ENCODE peak calls at places on chromosome 2, in nine cellular contexts. One of them, this sample, is unnamed.

GRCh38 chr2:15354596-15355359 is 206.4 kb downstream of the NBAS start:
- DNase-seq in GM23338: no peak
- DNase-seq in left lung: no peak
- DNase-seq in choroid plexus epithelial cell: peak; percentile 7
- DNase-seq in body of pancreas: no peak
- DNase-seq in spleen: no peak
- DNase-seq in fibroblast of mammary gland: peak; percentile 7
- DNase-seq in hepatocyte: no peak
- DNase-seq in tibial artery: no peak
- DNase-seq in this sample: no peak

GRCh38 chr2:213232649-213233437 is 51.4 kb upstream of the SPAG16 start:
- DNase-seq in GM23338: peak; percentile 41
- DNase-seq in left lung: no peak
- DNase-seq in choroid plexus epithelial cell: peak; percentile 96
- DNase-seq in body of pancreas: no peak
- DNase-seq in spleen: peak; percentile 78
- DNase-seq in fibroblast of mammary gland: no peak
- DNase-seq in hepatocyte: no peak
- DNase-seq in tibial artery: no peak
- DNase-seq in this sample: peak; percentile 99

GRCh38 chr2:212686285-212686895 is 147.8 kb upstream of the ERBB4 start:
- DNase-seq in GM23338: peak; percentile 73
- DNase-seq in left lung: no peak
- DNase-seq in choroid plexus epithelial cell: peak; percentile 84
- DNase-seq in body of pancreas: peak; percentile 67
- DNase-seq in spleen: no peak
- DNase-seq in fibroblast of mammary gland: peak; percentile 73
- DNase-seq in hepatocyte: peak; percentile 78
- DNase-seq in tibial artery: no peak
- DNase-seq in this sample: peak; percentile 82

GRCh38 chr2:100902833-100903405 is 83.0 kb downstream of the NPAS2 start:
- DNase-seq in GM23338: no peak
- DNase-seq in left lung: no peak
- DNase-seq in choroid plexus epithelial cell: peak; percentile 94
- DNase-seq in body of pancreas: no peak
- DNase-seq in spleen: no peak
- DNase-seq in fibroblast of mammary gland: peak; percentile 98
- DNase-seq in hepatocyte: peak; percentile 54
- DNase-seq in tibial artery: no peak
- DNase-seq in this sample: no peak

GRCh38 chr2:44740678-44741077 is 200.8 kb upstream of the SIX3 start:
- DNase-seq in GM23338: no peak
- DNase-seq in left lung: no peak
- DNase-seq in choroid plexus epithelial cell: peak; percentile 3
- DNase-seq in body of pancreas: no peak
- DNase-seq in spleen: no peak
- DNase-seq in fibroblast of mammary gland: peak; percentile 59
- DNase-seq in hepatocyte: no peak
- DNase-seq in tibial artery: no peak
- DNase-seq in this sample: no peak

GRCh38 chr2:65937379-65938160 is 497.4 kb upstream of the MEIS1 start:
- DNase-seq in GM23338: no peak
- DNase-seq in left lung: no peak
- DNase-seq in choroid plexus epithelial cell: no peak
- DNase-seq in body of pancreas: no peak
- DNase-seq in spleen: no peak
- DNase-seq in fibroblast of mammary gland: peak; percentile 44
- DNase-seq in hepatocyte: no peak
- DNase-seq in tibial artery: no peak
- DNase-seq in this sample: no peak

GRCh38 chr2:66389651-66390131 is 45.2 kb upstream of the MEIS1 start:
- DNase-seq in GM23338: no peak
- DNase-seq in left lung: no peak
- DNase-seq in choroid plexus epithelial cell: no peak
- DNase-seq in body of pancreas: no peak
- DNase-seq in spleen: no peak
- DNase-seq in fibroblast of mammary gland: peak; percentile 58
- DNase-seq in hepatocyte: peak; percentile 42
- DNase-seq in tibial artery: no peak
- DNase-seq in this sample: peak; percentile 3

GRCh38 chr2:162184362-162184761 is 32.3 kb upstream of the GCG start:
- DNase-seq in GM23338: no peak
- DNase-seq in left lung: no peak
- DNase-seq in choroid plexus epithelial cell: no peak
- DNase-seq in body of pancreas: no peak
- DNase-seq in spleen: no peak
- DNase-seq in fibroblast of mammary gland: no peak
- DNase-seq in hepatocyte: no peak
- DNase-seq in tibial artery: no peak
- DNase-seq in this sample: no peak

GRCh38 chr2:79861059-79861374 is 348.2 kb downstream of the CTNNA2 start:
- DNase-seq in GM23338: no peak
- DNase-seq in left lung: no peak
- DNase-seq in choroid plexus epithelial cell: no peak
- DNase-seq in body of pancreas: no peak
- DNase-seq in spleen: no peak
- DNase-seq in fibroblast of mammary gland: no peak
- DNase-seq in hepatocyte: no peak
- DNase-seq in tibial artery: no peak
- DNase-seq in this sample: no peak

GRCh38 chr2:79857888-79858287 is 345.0 kb downstream of the CTNNA2 start:
- DNase-seq in GM23338: no peak
- DNase-seq in left lung: peak; percentile 67
- DNase-seq in choroid plexus epithelial cell: no peak
- DNase-seq in body of pancreas: no peak
- DNase-seq in spleen: no peak
- DNase-seq in fibroblast of mammary gland: no peak
- DNase-seq in hepatocyte: no peak
- DNase-seq in tibial artery: no peak
- DNase-seq in this sample: no peak

GRCh38 chr2:79855264-79856006 is 342.6 kb downstream of the CTNNA2 start:
- DNase-seq in GM23338: peak; percentile 74
- DNase-seq in left lung: no peak
- DNase-seq in choroid plexus epithelial cell: peak; percentile 8
- DNase-seq in body of pancreas: peak; percentile 42
- DNase-seq in spleen: no peak
- DNase-seq in fibroblast of mammary gland: peak; percentile 7
- DNase-seq in hepatocyte: peak; percentile 48
- DNase-seq in tibial artery: no peak
- DNase-seq in this sample: no peak

GRCh38 chr2:79862756-79863155 is 349.9 kb downstream of the CTNNA2 start:
- DNase-seq in GM23338: no peak
- DNase-seq in left lung: no peak
- DNase-seq in choroid plexus epithelial cell: no peak
- DNase-seq in body of pancreas: no peak
- DNase-seq in spleen: no peak
- DNase-seq in fibroblast of mammary gland: no peak
- DNase-seq in hepatocyte: no peak
- DNase-seq in tibial artery: no peak
- DNase-seq in this sample: no peak

DNA sequence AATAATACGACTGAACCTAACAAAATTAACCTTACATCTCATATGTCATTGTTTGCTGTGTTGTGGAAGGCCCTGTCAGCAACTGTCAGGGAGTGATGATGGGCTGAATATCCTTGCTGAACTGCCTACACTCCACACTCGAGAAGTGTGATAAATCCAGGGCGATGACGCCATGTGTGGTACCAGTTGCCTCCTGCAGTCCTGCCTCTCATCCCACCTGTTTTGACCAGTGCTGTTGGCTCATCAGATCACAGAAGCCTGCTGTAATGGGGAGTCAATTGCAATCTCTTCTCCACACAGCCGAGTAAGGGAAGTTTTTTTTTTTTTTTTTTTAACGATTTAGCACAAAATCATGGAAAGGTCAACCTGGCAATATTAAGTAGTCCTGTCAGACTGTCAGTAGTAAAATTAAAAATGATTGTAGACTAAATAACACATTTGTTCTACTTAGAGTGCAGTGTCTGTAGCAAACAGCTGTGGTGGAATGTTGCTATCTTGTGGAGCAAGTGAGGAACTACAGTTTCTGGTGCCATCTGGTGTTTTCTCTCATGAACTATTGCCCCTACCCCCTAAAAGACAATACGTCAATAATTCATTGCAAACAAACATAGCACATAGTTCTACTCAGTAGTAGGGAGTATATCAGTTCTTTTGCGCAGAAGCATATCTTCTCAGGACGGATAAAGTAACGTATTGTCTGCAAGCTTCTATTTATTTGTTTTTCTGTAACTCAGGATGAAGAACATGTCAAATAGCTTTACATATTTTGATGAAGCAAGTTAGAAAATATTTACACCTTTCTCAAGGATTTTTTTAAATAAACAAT is 347.6 kb downstream of the CTNNA2 start:
- DNase-seq in GM23338: peak; percentile 79
- DNase-seq in left lung: no peak
- DNase-seq in choroid plexus epithelial cell: peak; percentile 39
- DNase-seq in body of pancreas: peak; percentile 38
- DNase-seq in spleen: no peak
- DNase-seq in fibroblast of mammary gland: peak; percentile 39
- DNase-seq in hepatocyte: peak; percentile 59
- DNase-seq in tibial artery: no peak
- DNase-seq in this sample: no peak
- TF ChIP-seq CTCF in GM23338: peak; percentile 90
- TF ChIP-seq CTCF in left lung: no peak
- TF ChIP-seq CTCF in choroid plexus epithelial cell: peak; percentile 66
- TF ChIP-seq CTCF in body of pancreas: peak; percentile 36
- TF ChIP-seq CTCF in spleen: no peak
- TF ChIP-seq CTCF in fibroblast of mammary gland: peak; percentile 63
- TF ChIP-seq CTCF in hepatocyte: peak; percentile 71
- TF ChIP-seq CTCF in tibial artery: no peak
- TF ChIP-seq CTCF in this sample: no peak

DNA sequence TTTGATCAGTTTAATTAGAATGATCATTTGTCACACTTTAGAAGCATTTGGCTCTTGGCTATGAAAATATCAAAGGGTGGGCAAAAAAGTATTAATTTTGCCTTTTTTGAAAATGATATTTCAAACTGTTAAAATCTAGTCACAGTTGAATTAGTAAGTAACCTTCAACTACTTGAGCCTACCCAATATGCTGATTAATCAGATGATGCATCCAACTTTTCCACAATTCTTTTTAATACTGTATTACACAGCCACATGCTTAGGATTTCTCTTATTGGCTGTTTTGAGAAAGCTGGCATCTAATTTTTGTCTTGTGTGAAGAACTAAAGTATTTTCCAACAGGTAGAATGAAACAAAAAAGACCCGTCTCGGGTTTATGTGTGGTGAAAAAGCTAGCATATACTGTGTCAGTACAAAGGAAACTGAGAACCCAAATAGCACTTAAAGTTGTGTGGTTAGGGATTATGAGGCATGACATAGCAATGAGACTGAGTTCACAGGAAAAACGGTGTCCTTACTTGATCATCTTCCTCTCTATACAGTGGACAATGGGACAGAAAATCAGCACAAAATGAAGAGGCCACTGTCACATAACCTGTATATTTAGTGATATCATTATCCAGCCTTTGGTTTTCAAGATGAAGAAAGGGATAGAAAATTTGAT is 11.7 kb downstream of the OSBPL6 start:
- DNase-seq in GM23338: no peak
- DNase-seq in left lung: no peak
- DNase-seq in choroid plexus epithelial cell: peak; percentile 53
- DNase-seq in body of pancreas: no peak
- DNase-seq in spleen: no peak
- DNase-seq in fibroblast of mammary gland: peak; percentile 74
- DNase-seq in hepatocyte: no peak
- DNase-seq in tibial artery: no peak
- DNase-seq in this sample: no peak
- H3K4me3 ChIP-seq in GM23338: no peak overlapping the region
- H3K4me3 ChIP-seq in left lung: no peak overlapping the region
- H3K4me3 ChIP-seq in choroid plexus epithelial cell: no peak overlapping the region
- H3K4me3 ChIP-seq in body of pancreas: no peak overlapping the region
- H3K4me3 ChIP-seq in spleen: no peak overlapping the region
- H3K4me3 ChIP-seq in fibroblast of mammary gland: no peak overlapping the region
- H3K4me3 ChIP-seq in hepatocyte: no peak overlapping the region
- H3K4me3 ChIP-seq in tibial artery: no peak overlapping the region
- H3K4me3 ChIP-seq in this sample: no peak overlapping the region

DNA sequence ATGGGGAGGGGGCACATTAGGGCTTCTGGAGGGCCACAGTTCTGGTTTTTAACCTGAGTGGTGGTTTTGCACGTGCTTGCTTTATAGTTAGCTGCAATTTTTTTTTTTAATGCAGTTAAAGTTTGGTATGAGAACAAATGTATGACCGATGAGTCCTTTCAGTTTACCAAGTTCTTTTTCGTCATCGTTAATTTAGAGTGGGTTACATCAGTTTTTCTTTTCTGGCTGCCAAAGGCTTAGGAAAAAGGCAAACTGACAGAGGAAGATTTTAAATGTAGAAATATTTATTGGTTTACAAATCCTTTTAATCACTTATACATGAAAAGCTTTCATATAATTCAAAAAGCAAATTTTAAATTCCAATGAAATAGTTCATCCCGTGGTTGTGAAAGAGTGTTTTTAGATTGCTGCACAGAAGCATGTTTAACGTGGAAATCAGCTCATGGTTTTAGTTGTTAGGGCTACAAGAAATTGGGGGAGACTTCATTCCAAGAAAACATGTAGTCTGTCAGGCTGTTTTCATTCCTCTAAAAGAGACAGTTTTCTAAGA is 82.9 kb downstream of the MSH2 start:
- DNase-seq in GM23338: no peak
- DNase-seq in left lung: no peak
- DNase-seq in choroid plexus epithelial cell: peak; percentile 39
- DNase-seq in body of pancreas: no peak
- DNase-seq in spleen: no peak
- DNase-seq in fibroblast of mammary gland: peak; percentile 8
- DNase-seq in hepatocyte: no peak
- DNase-seq in tibial artery: no peak
- DNase-seq in this sample: no peak
- TF ChIP-seq CTCF in GM23338: no peak
- TF ChIP-seq CTCF in left lung: no peak
- TF ChIP-seq CTCF in choroid plexus epithelial cell: no peak
- TF ChIP-seq CTCF in body of pancreas: no peak
- TF ChIP-seq CTCF in spleen: no peak
- TF ChIP-seq CTCF in fibroblast of mammary gland: no peak
- TF ChIP-seq CTCF in hepatocyte: no peak
- TF ChIP-seq CTCF in tibial artery: no peak
- TF ChIP-seq CTCF in this sample: no peak

GRCh38 chr2:157411624-157412336 is 32.1 kb downstream of the CYTIP start:
- DNase-seq in GM23338: no peak
- DNase-seq in left lung: no peak
- DNase-seq in choroid plexus epithelial cell: no peak
- DNase-seq in body of pancreas: no peak
- DNase-seq in spleen: no peak
- DNase-seq in fibroblast of mammary gland: no peak
- DNase-seq in hepatocyte: no peak
- DNase-seq in tibial artery: no peak
- DNase-seq in this sample: no peak

GRCh38 chr2:157415632-157416101 is 28.2 kb downstream of the CYTIP start:
- DNase-seq in GM23338: no peak
- DNase-seq in left lung: no peak
- DNase-seq in choroid plexus epithelial cell: no peak
- DNase-seq in body of pancreas: peak; percentile 33
- DNase-seq in spleen: peak; percentile 69
- DNase-seq in fibroblast of mammary gland: no peak
- DNase-seq in hepatocyte: no peak
- DNase-seq in tibial artery: no peak
- DNase-seq in this sample: no peak

GRCh38 chr2:157413342-157414035 is 30.4 kb downstream of the CYTIP start:
- DNase-seq in GM23338: no peak
- DNase-seq in left lung: no peak
- DNase-seq in choroid plexus epithelial cell: no peak
- DNase-seq in body of pancreas: no peak
- DNase-seq in spleen: no peak
- DNase-seq in fibroblast of mammary gland: no peak
- DNase-seq in hepatocyte: no peak
- DNase-seq in tibial artery: no peak
- DNase-seq in this sample: peak; percentile 92

GRCh38 chr2:157418215-157418614 is 25.7 kb downstream of the CYTIP start:
- DNase-seq in GM23338: no peak
- DNase-seq in left lung: no peak
- DNase-seq in choroid plexus epithelial cell: no peak
- DNase-seq in body of pancreas: no peak
- DNase-seq in spleen: no peak
- DNase-seq in fibroblast of mammary gland: no peak
- DNase-seq in hepatocyte: no peak
- DNase-seq in tibial artery: no peak
- DNase-seq in this sample: no peak

GRCh38 chr2:157414050-157414449 is 29.8 kb downstream of the CYTIP start:
- DNase-seq in GM23338: no peak
- DNase-seq in left lung: no peak
- DNase-seq in choroid plexus epithelial cell: no peak
- DNase-seq in body of pancreas: no peak
- DNase-seq in spleen: no peak
- DNase-seq in fibroblast of mammary gland: no peak
- DNase-seq in hepatocyte: no peak
- DNase-seq in tibial artery: no peak
- DNase-seq in this sample: peak; percentile 47
- H3K4me3 ChIP-seq in GM23338: no peak overlapping the region
- H3K4me3 ChIP-seq in left lung: no peak overlapping the region
- H3K4me3 ChIP-seq in choroid plexus epithelial cell: no peak overlapping the region
- H3K4me3 ChIP-seq in body of pancreas: no peak overlapping the region
- H3K4me3 ChIP-seq in spleen: no peak overlapping the region
- H3K4me3 ChIP-seq in fibroblast of mammary gland: no peak overlapping the region
- H3K4me3 ChIP-seq in hepatocyte: no peak overlapping the region
- H3K4me3 ChIP-seq in tibial artery: no peak overlapping the region
- H3K4me3 ChIP-seq in this sample: no peak overlapping the region

This sample was measured in GM12865.